ENCODE peak calls at places on chromosomes 13 and 19, in six cellular contexts. J is mammary epithelial cell, D is aorta, S is cardiac muscle cell, B is ovary, X is breast epithelium. C is an unnamed sample.

GRCh38 chr19:6084821-6085220 is 25.5 kb downstream of the RFX2 start:
- DNase-seq in J (no peak), D (no peak), S (no peak), B (no peak), X (no peak), C (no peak)

GRCh38 chr13:49711218-49711863 is 20.1 kb upstream of the EBPL start:
- DNase-seq in J (peak; percentile 44), D (no peak), S (peak; percentile 79), B (no peak), X (no peak), C (no peak)

GRCh38 chr13:71524245-71525002 is 342.6 kb downstream of the DACH1 start:
- DNase-seq in J (no peak), D (no peak), S (peak; percentile 6), B (no peak), X (no peak), C (no peak)

GRCh38 chr13:32581177-32581786 is 5.0 kb upstream of the PDS5B start:
- DNase-seq in J (no peak), D (no peak), S (peak; percentile 63), B (no peak), X (no peak), C (peak; percentile 69)

GRCh38 chr13:101903890-101904289 is 451.4 kb downstream of the ITGBL1 start:
- DNase-seq in J (no peak), D (no peak), S (no peak), B (no peak), X (no peak), C (peak; percentile 41)

GRCh38 chr13:44768775-44769578 is 192.8 kb upstream of the TSC22D1 start:
- DNase-seq in J (peak; percentile 32), D (no peak), S (peak; percentile 38), B (no peak), X (no peak), C (no peak)

GRCh38 chr19:46408611-46409039 is 4.7 kb downstream of the CCDC8 start:
- DNase-seq in J (no peak), D (peak; percentile 90), S (peak; percentile 79), B (peak; percentile 80), X (peak; percentile 75), C (no peak)

GRCh38 chr13:111904701-111905608 is 162.0 kb upstream of the SOX1 start:
- DNase-seq in J (no peak), D (peak; percentile 60), S (no peak), B (no peak), X (no peak), C (no peak)

GRCh38 chr19:58007285-58007684 is 4.7 kb upstream of the ZNF606 start:
- DNase-seq in J (no peak), D (no peak), S (no peak), B (no peak), X (no peak), C (peak; percentile 64)

GRCh38 chr13:48234652-48235099 is 1.7 kb downstream of the ITM2B start:
- DNase-seq in J (no peak), D (no peak), S (no peak), B (no peak), X (no peak), C (peak; percentile 45)

GRCh38 chr13:23739597-23739996 is 149.6 kb downstream of the MIPEP start:
- DNase-seq in J (no peak), D (no peak), S (no peak), B (no peak), X (no peak), C (no peak)

GRCh38 chr13:49494645-49495044 is 1.1 kb upstream of the PHF11 start:
- DNase-seq in J (no peak), D (no peak), S (no peak), B (no peak), X (no peak), C (peak; percentile 61)

GRCh38 chr13:98835156-98835555 is 82.7 kb upstream of the SLC15A1 start:
- DNase-seq in J (no peak), D (no peak), S (no peak), B (no peak), X (no peak), C (no peak)

GRCh38 chr13:45206340-45206739 is 5.5 kb upstream of the KCTD4 start:
- DNase-seq in J (peak; percentile 96), D (no peak), S (peak; percentile 85), B (no peak), X (no peak), C (no peak)

GRCh38 chr13:76523740-76524382 is 362.3 kb downstream of the KCTD12 start:
- DNase-seq in J (no peak), D (no peak), S (no peak), B (no peak), X (no peak), C (no peak)

GRCh38 chr13:44848956-44849748 is 140.1 kb downstream of the NUFIP1 start:
- DNase-seq in J (no peak), D (no peak), S (no peak), B (no peak), X (peak; percentile 51), C (no peak)

GRCh38 chr13:108920137-108920536 is 290.7 kb downstream of the MYO16 start:
- DNase-seq in J (no peak), D (no peak), S (no peak), B (no peak), X (no peak), C (no peak)

GRCh38 chr13:52454459-52454824 is 836 bp upstream of the CKAP2 start:
- DNase-seq in J (peak; percentile 90), D (no peak), S (no peak), B (no peak), X (no peak), C (peak; percentile 60)

GRCh38 chr19:1250374-1251232 is 2.2 kb downstream of the MIDN start:
- DNase-seq in J (no peak), D (no peak), S (peak; percentile 87), B (peak; percentile 78), X (no peak), C (peak; percentile 87)

GRCh38 chr19:11092181-11092538 is 2.9 kb downstream of the LDLR start:
- DNase-seq in J (peak; percentile 58), D (no peak), S (peak; percentile 68), B (no peak), X (no peak), C (no peak)

GRCh38 chr13:24512208-24513068 is at the start of gene PARP4:
- DNase-seq in J (peak; percentile 94), D (peak; percentile 91), S (peak; percentile 75), B (peak; percentile 80), X (peak; percentile 58), C (peak; percentile 93)

GRCh38 chr19:57803594-57804325 is 11.0 kb downstream of the ZNF552 start:
- DNase-seq in J (peak; percentile 67), D (no peak), S (peak; percentile 92), B (peak; percentile 56), X (no peak), C (no peak)

GRCh38 chr13:37340911-37341670 is 235.6 kb upstream of the CSNK1A1L start:
- DNase-seq in J (no peak), D (no peak), S (no peak), B (no peak), X (no peak), C (no peak)

GRCh38 chr19:48501446-48501960 is 10.1 kb downstream of the LMTK3 start:
- DNase-seq in J (peak; percentile 93), D (no peak), S (no peak), B (peak; percentile 39), X (peak; percentile 92), C (no peak)

GRCh38 chr19:38699027-38699346 is 45.3 kb downstream of the CAPN12 start:
- DNase-seq in J (peak; percentile 98), D (no peak), S (no peak), B (no peak), X (no peak), C (no peak)

GRCh38 chr19:35143231-35143715 is at the start of gene FXYD7:
- DNase-seq in J (no peak), D (no peak), S (no peak), B (peak; percentile 56), X (no peak), C (no peak)

GRCh38 chr13:77980592-77980991 is 62.0 kb upstream of the EDNRB start:
- DNase-seq in J (peak; percentile 72), D (no peak), S (peak; percentile 85), B (no peak), X (no peak), C (no peak)

GRCh38 chr13:40247845-40248244 is 418.6 kb downstream of the FOXO1 start:
- DNase-seq in J (peak; percentile 51), D (no peak), S (peak; percentile 72), B (no peak), X (no peak), C (no peak)

GRCh38 chr13:34942732-34943674 is 933 bp downstream of the NBEA start:
- DNase-seq in J (no peak), D (peak; percentile 74), S (peak; percentile 5), B (peak; percentile 34), X (no peak), C (no peak)

GRCh38 chr13:114161644-114162532 is 17.2 kb upstream of the CFAP97D2 start:
- DNase-seq in J (no peak), D (no peak), S (peak; percentile 82), B (peak; percentile 52), X (peak; percentile 50), C (no peak)

GRCh38 chr19:42327381-42327780 is 1.9 kb downstream of the MEGF8 start:
- DNase-seq in J (no peak), D (no peak), S (no peak), B (no peak), X (no peak), C (no peak)
- H3K4me3 ChIP-seq in J (no peak overlapping the region), D (no peak overlapping the region), S (no peak overlapping the region), B (no peak overlapping the region), X (no peak overlapping the region), C (peak overlapping the region; percentile 88)

GRCh38 chr13:113001251-113002140 is 32.5 kb downstream of the MCF2L start:
- DNase-seq in J (no peak), D (no peak), S (peak; percentile 20), B (no peak), X (no peak), C (no peak)
- H3K27ac ChIP-seq in J (no peak overlapping the region), D (no peak overlapping the region), S (peak overlapping the region; percentile 70), B (no peak overlapping the region), X (peak overlapping the region; percentile 43), C (no peak overlapping the region)

GRCh38 chr13:67223742-67224141 is 6.4 kb downstream of the PCDH9 start:
- DNase-seq in J (no peak), D (no peak), S (no peak), B (no peak), X (no peak), C (no peak)
- H3K4me3 ChIP-seq in J (no peak overlapping the region), D (no peak overlapping the region), S (no peak overlapping the region), B (no peak overlapping the region), X (peak overlapping the region; percentile 17), C (no peak overlapping the region)

GRCh38 chr19:4967738-4968461 is 1.0 kb upstream of the KDM4B start:
- DNase-seq in J (no peak), D (no peak), S (peak; percentile 64), B (no peak), X (no peak), C (peak; percentile 47)

GRCh38 chr19:4968462-4969291 is at the start of gene KDM4B:
- DNase-seq in J (peak; percentile 100), D (peak; percentile 99), S (peak; percentile 100), B (peak; percentile 100), X (peak; percentile 100), C (peak; percentile 99)

GRCh38 chr19:4969772-4970531 is 1.0 kb downstream of the KDM4B start:
- DNase-seq in J (peak; percentile 27), D (peak; percentile 71), S (peak; percentile 24), B (peak; percentile 47), X (no peak), C (peak; percentile 68)

GRCh38 chr19:4970558-4971423 is 1.9 kb downstream of the KDM4B start:
- DNase-seq in J (peak; percentile 44), D (peak; percentile 70), S (peak; percentile 26), B (peak; percentile 54), X (no peak), C (peak; percentile 44)

GRCh38 chr19:4969292-4969771 is 419 bp downstream of the KDM4B start:
- DNase-seq in J (no peak), D (no peak), S (no peak), B (peak; percentile 51), X (no peak), C (no peak)
- H3K27ac ChIP-seq in J (peak overlapping the region; percentile 58), D (no peak overlapping the region), S (peak overlapping the region; percentile 81), B (no peak overlapping the region), X (peak overlapping the region; percentile 91), C (no peak overlapping the region)

C was measured in Karpas-422.